ENCODE peak calls at places on chromosomes 3 and 15, in nine cellular contexts. S is dorsolateral prefrontal cortex; B is coronary artery; J is CD4-positive, alpha-beta memory T cell; C is body of pancreas; N is upper lobe of left lung; F is stomach; L is WERI-Rb-1; X is uterus. M is an unnamed sample.

GRCh38 chr15:73771380-73772095 is 18.4 kb upstream of the INSYN1 start:
- DNase-seq in L (no peak), J (no peak), N (no peak), C (no peak), F (no peak), X (no peak), B (no peak), S (no peak), M (no peak)

GRCh38 chr15:40313531-40314398 is 6.0 kb upstream of the PLCB2 start:
- DNase-seq in J (peak), S (no peak), X (no peak), C (peak), F (peak), L (peak), N (no peak), B (no peak), M (no peak)

GRCh38 chr3:61315874-61316273 is 64.6 kb upstream of the FHIT start:
- DNase-seq in C (no peak), B (no peak), F (no peak), L (no peak), N (no peak), S (no peak), J (no peak), X (no peak), M (no peak)

GRCh38 chr3:119034256-119035013 is at the start of gene IGSF11:
- DNase-seq in S (peak), X (peak), C (peak), L (peak), N (peak), F (peak), B (no peak), J (peak), M (peak)

GRCh38 chr15:96838088-96838487 is 507.6 kb downstream of the NR2F2 start:
- DNase-seq in S (no peak), N (no peak), C (no peak), J (no peak), B (no peak), L (no peak), F (no peak), X (no peak), M (no peak)

GRCh38 chr15:53670701-53671100 is 88.8 kb downstream of the WDR72 start:
- DNase-seq in J (no peak), L (peak), C (no peak), X (no peak), B (no peak), N (no peak), S (no peak), F (no peak), M (no peak)

GRCh38 chr3:32239638-32240550 is 1.4 kb downstream of the CMTM8 start:
- DNase-seq in C (peak), J (peak), N (no peak), F (peak), L (peak), S (no peak), B (no peak), X (no peak), M (no peak)

GRCh38 chr15:79736435-79737000 is 160.3 kb downstream of the MTHFS start:
- DNase-seq in C (no peak), L (no peak), S (no peak), J (no peak), X (no peak), F (no peak), B (no peak), N (no peak), M (no peak)

GRCh38 chr3:152260026-152260425 is 8.7 kb upstream of the MBNL1 start:
- DNase-seq in C (no peak), S (no peak), N (no peak), J (no peak), L (no peak), B (no peak), F (no peak), X (no peak), M (no peak)

GRCh38 chr3:126370055-126370454 is 12.8 kb upstream of the KLF15 start:
- DNase-seq in C (no peak), F (no peak), X (no peak), S (no peak), B (no peak), N (no peak), J (no peak), L (no peak), M (no peak)

GRCh38 chr3:162122405-162122804 is 625.8 kb downstream of the OTOL1 start:
- DNase-seq in C (no peak), N (no peak), B (no peak), J (no peak), L (no peak), F (no peak), S (no peak), X (no peak), M (no peak)

GRCh38 chr15:67171471-67171870 is 83.0 kb downstream of the AAGAB start:
- DNase-seq in F (no peak), N (no peak), C (no peak), S (no peak), L (no peak), J (no peak), B (no peak), X (no peak), M (no peak)
- H3K27ac ChIP-seq in F (no peak), N (no peak), C (no peak), S (no peak), L (no peak), J (no peak), B (no peak), X (no peak), M (no peak)

DNA sequence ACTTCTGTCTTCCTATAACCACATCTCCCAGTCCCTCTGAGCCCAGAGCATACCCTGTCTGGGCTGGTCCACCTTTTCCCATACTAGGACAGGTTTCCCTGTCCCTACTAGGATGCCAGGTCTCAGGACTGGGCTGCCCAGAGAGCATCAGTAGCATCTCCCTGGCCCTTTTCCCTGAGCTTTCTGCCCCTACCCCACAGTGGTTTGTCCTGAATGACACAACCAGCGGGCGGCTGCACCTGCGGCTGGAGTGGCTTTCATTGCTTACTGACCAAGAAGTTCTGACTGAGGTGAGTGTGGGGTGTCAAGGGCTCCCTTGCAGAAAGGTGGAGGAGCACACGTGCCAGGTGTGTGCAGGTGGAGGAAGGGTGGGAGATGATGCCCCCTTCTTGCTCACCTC is 33.5 kb downstream of the ESYT3 start:
- DNase-seq in C (peak), X (no peak), N (no peak), S (no peak), L (no peak), F (no peak), J (no peak), B (no peak), M (no peak)
- H3K27ac ChIP-seq in C (no peak), X (no peak), N (no peak), S (no peak), L (no peak), F (no peak), J (no peak), B (no peak), M (no peak)

GRCh38 chr3:16918683-16919025 is 33.9 kb downstream of the PLCL2 start:
- DNase-seq in L (no peak), F (no peak), B (no peak), N (no peak), C (no peak), J (no peak), S (no peak), X (no peak), M (no peak)

GRCh38 chr3:16917980-16918682 is 33.4 kb downstream of the PLCL2 start:
- DNase-seq in X (no peak), C (no peak), B (no peak), J (no peak), N (no peak), L (no peak), S (no peak), F (no peak), M (no peak)

GRCh38 chr3:16916840-16917239 is 32.1 kb downstream of the PLCL2 start:
- DNase-seq in F (no peak), C (no peak), X (no peak), L (no peak), B (no peak), N (no peak), J (no peak), S (no peak), M (no peak)

GRCh38 chr3:16913264-16913580 is 28.5 kb downstream of the PLCL2 start:
- DNase-seq in N (no peak), B (no peak), X (no peak), C (no peak), S (no peak), F (no peak), J (no peak), L (no peak), M (no peak)

GRCh38 chr3:16917256-16917935 is 32.6 kb downstream of the PLCL2 start:
- DNase-seq in S (no peak), B (no peak), C (no peak), L (no peak), F (no peak), J (no peak), X (no peak), N (no peak), M (no peak)
- H3K27ac ChIP-seq in S (no peak), B (no peak), C (no peak), L (no peak), F (no peak), J (no peak), X (no peak), N (no peak), M (no peak)

DNA sequence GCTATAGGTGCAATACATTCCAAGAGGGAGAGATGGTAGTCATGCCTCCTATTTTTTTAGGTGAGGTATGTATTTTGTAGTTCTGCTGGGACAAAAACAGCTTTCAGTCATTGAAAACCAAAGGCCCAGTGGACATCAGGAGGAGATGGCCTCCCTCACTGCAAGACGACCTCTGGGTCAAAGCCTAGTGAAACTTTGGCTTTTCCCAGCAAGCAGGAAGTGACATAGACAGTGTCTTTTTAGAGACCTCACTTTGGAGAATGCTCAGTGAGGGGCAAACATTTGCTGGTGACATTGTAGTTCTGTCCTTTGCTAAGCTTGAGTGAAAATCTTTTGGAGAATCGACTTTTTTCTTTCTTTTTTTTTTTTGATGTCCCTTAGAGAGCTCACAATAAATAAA is 27.3 kb downstream of the LIPC start:
- DNase-seq in J (no peak), N (no peak), F (no peak), X (no peak), S (no peak), C (no peak), L (no peak), B (no peak), M (no peak)
- H3K27ac ChIP-seq in J (no peak), N (peak), F (no peak), X (peak), S (peak), C (no peak), L (no peak), B (no peak), M (no peak)

GRCh38 chr3:49162751-49163419 is 3.2 kb downstream of the CCDC71 start:
- DNase-seq in S (no peak), J (no peak), C (no peak), N (no peak), X (no peak), F (no peak), L (no peak), B (no peak), M (no peak)
- H3K27ac ChIP-seq in S (no peak), J (no peak), C (no peak), N (no peak), X (no peak), F (no peak), L (no peak), B (no peak), M (no peak)

DNA sequence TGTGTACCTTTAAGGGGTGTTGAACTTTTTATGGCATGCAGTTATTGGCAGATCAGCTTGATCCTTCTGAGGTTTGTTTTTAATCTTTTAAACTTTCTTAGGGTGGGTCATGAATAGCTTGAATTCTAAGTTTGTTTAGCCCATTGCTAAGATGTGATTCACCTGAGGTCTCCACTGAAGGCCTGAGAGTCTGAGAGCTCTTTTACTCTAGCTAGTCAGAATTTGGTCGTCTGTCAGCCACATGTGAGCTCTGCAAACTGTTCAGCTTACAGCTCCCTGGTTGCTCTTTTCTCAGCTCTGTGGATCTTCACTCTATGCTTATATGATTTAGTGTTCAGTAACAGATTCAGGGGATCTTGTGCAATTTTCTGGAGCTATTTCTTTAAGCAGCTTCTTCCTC is 161.3 kb downstream of the ABHD5 start:
- DNase-seq in S (no peak), N (no peak), J (no peak), C (no peak), F (no peak), L (no peak), X (no peak), B (no peak), M (no peak)
- H3K27ac ChIP-seq in S (no peak), N (no peak), J (no peak), C (no peak), F (no peak), L (no peak), X (no peak), B (no peak), M (no peak)